ENCODE peak calls at places on chromosomes 3 and 15, in six cellular contexts. U is PC-3, K is neural progenitor cell, A is hepatocyte, J is HCT116, D is SK-N-SH. F is an unnamed sample.

GRCh38 chr3:172156309-172156998 is 117.1 kb downstream of the FNDC3B start:
- DNase-seq in K (no peak), U (no peak), D (no peak), J (peak; percentile 64), A (no peak), F (peak; percentile 52)

GRCh38 chr3:38587548-38588131 is 61.8 kb downstream of the SCN5A start:
- DNase-seq in A (no peak), D (no peak), U (no peak), J (no peak), K (no peak), F (no peak)

GRCh38 chr15:77966540-77967290 is 110.8 kb downstream of the TBC1D2B start:
- DNase-seq in D (peak; percentile 78), J (peak; percentile 38), U (peak; percentile 57), A (peak; percentile 61), K (peak; percentile 62), F (peak; percentile 64)

GRCh38 chr3:37183976-37184375 is 9.6 kb upstream of the LRRFIP2 start:
- DNase-seq in J (no peak), D (no peak), K (no peak), A (no peak), U (no peak), F (peak; percentile 80)

GRCh38 chr3:46858456-46858855 is 4.8 kb downstream of the MYL3 start:
- DNase-seq in K (no peak), J (no peak), D (no peak), U (no peak), A (no peak), F (no peak)

GRCh38 chr15:22930782-22931484 is 49.2 kb downstream of the CYFIP1 start:
- DNase-seq in K (no peak), U (peak; percentile 40), J (no peak), D (no peak), A (no peak), F (peak; percentile 43)

GRCh38 chr3:132004571-132004970 is 30.2 kb downstream of the CPNE4 start:
- DNase-seq in D (no peak), J (no peak), K (no peak), A (no peak), U (no peak), F (peak; percentile 84)

GRCh38 chr3:94440767-94441493 is 378.1 kb downstream of the NSUN3 start:
- DNase-seq in J (no peak), K (no peak), D (no peak), U (peak; percentile 85), A (peak; percentile 30), F (peak; percentile 49)

GRCh38 chr3:25585361-25586166 is 79.1 kb downstream of the TOP2B start:
- DNase-seq in K (no peak), A (no peak), J (no peak), D (no peak), U (no peak), F (peak; percentile 31)

GRCh38 chr3:136250862-136251460 is 821 bp downstream of the PCCB start:
- DNase-seq in U (peak; percentile 9), J (no peak), A (peak; percentile 19), K (peak; percentile 47), D (peak; percentile 63), F (peak; percentile 75)

GRCh38 chr3:138344754-138345153 is 3.6 kb upstream of the MRAS start:
- DNase-seq in U (no peak), D (no peak), J (no peak), A (no peak), K (no peak), F (no peak)

GRCh38 chr3:166900866-166901577 is 479.1 kb downstream of the ZBBX start:
- DNase-seq in K (no peak), U (peak; percentile 40), D (no peak), J (no peak), A (no peak), F (no peak)

GRCh38 chr3:12764171-12764776 is 5.2 kb upstream of the TMEM40 start:
- DNase-seq in K (no peak), J (no peak), D (no peak), A (no peak), U (no peak), F (no peak)

GRCh38 chr15:90262426-90262825 is 3.0 kb upstream of the NGRN start:
- DNase-seq in U (no peak), K (no peak), D (no peak), J (no peak), A (no peak), F (peak; percentile 47)

GRCh38 chr3:116849261-116849688 is 139.7 kb downstream of the TUSC7 start:
- DNase-seq in K (no peak), U (no peak), J (no peak), A (no peak), D (no peak), F (no peak)

GRCh38 chr3:9682123-9682522 is 21.5 kb upstream of the CPNE9 start:
- DNase-seq in K (no peak), A (peak; percentile 37), J (no peak), D (no peak), U (no peak), F (no peak)

GRCh38 chr15:89888214-89888804 is 5.5 kb downstream of the AP3S2 start:
- DNase-seq in J (peak; percentile 48), K (peak; percentile 37), D (no peak), A (peak; percentile 62), U (peak; percentile 82), F (peak; percentile 84)

GRCh38 chr15:63553388-63553791 is 43.8 kb upstream of the FBXL22 start:
- DNase-seq in J (no peak), K (no peak), D (no peak), A (peak; percentile 57), U (peak; percentile 61), F (peak; percentile 94)

GRCh38 chr3:106255870-106256248 is 387.0 kb upstream of the CBLB start:
- DNase-seq in U (no peak), A (no peak), D (no peak), J (no peak), K (no peak), F (no peak)

GRCh38 chr3:142913432-142913831 is 24.5 kb upstream of the PCOLCE2 start:
- DNase-seq in J (no peak), U (no peak), D (no peak), K (no peak), A (no peak), F (no peak)

GRCh38 chr3:63278171-63278999 is at the start of gene SYNPR:
- DNase-seq in U (no peak), D (peak; percentile 80), J (no peak), K (peak; percentile 61), A (peak; percentile 7), F (no peak)

GRCh38 chr3:13495921-13496723 is 16.0 kb downstream of the HDAC11 start:
- DNase-seq in U (peak; percentile 92), K (peak; percentile 91), A (peak; percentile 90), D (peak; percentile 84), J (peak; percentile 48), F (peak; percentile 97)

GRCh38 chr3:40695848-40696247 is 171.1 kb downstream of the ZNF621 start:
- DNase-seq in A (no peak), K (no peak), D (no peak), J (no peak), U (no peak), F (no peak)

GRCh38 chr15:26648676-26649075 is 124.2 kb downstream of the GABRB3 start:
- DNase-seq in K (no peak), J (no peak), A (no peak), D (no peak), U (no peak), F (no peak)

GRCh38 chr3:39189648-39190269 is 2.6 kb downstream of the XIRP1 start:
- DNase-seq in J (peak; percentile 53), K (peak; percentile 81), A (peak; percentile 86), U (peak; percentile 79), D (peak; percentile 79), F (peak; percentile 82)

GRCh38 chr15:74749832-74750231 is 1.2 kb downstream of the CYP1A2 start:
- DNase-seq in D (no peak), A (no peak), U (no peak), J (no peak), K (no peak), F (no peak)

GRCh38 chr3:15711281-15711680 is 86.5 kb downstream of the ANKRD28 start:
- DNase-seq in K (no peak), J (no peak), D (no peak), U (no peak), A (no peak), F (no peak)

GRCh38 chr3:15714448-15714847 is 83.3 kb downstream of the ANKRD28 start:
- DNase-seq in D (no peak), J (no peak), U (no peak), K (no peak), A (no peak), F (no peak)

GRCh38 chr3:15716178-15716577 is 81.6 kb downstream of the ANKRD28 start:
- DNase-seq in D (no peak), J (no peak), K (no peak), A (no peak), U (no peak), F (no peak)

GRCh38 chr3:15708882-15709677 is 88.7 kb downstream of the ANKRD28 start:
- DNase-seq in A (no peak), U (no peak), D (no peak), K (no peak), J (no peak), F (peak; percentile 82)

GRCh38 chr3:15713364-15713763 is 84.4 kb downstream of the ANKRD28 start:
- DNase-seq in J (no peak), D (no peak), K (no peak), A (no peak), U (no peak), F (no peak)
- TF ChIP-seq EZH2phosphoT487 in J (no peak), D (no peak), K (no peak), A (no peak), U (no peak), F (no peak)

GRCh38 chr3:110166791-110167190 is 829.4 kb upstream of the DPPA4 start:
- DNase-seq in K (no peak), J (no peak), A (no peak), D (no peak), U (no peak), F (no peak)

GRCh38 chr3:110165753-110166152 is 828.4 kb upstream of the DPPA4 start:
- DNase-seq in K (peak; percentile 68), U (no peak), A (peak; percentile 21), D (no peak), J (no peak), F (no peak)

GRCh38 chr3:110165344-110165743 is 828.0 kb upstream of the DPPA4 start:
- DNase-seq in J (no peak), U (peak; percentile 33), D (no peak), K (no peak), A (peak; percentile 5), F (no peak)

GRCh38 chr3:110164632-110165240 is 827.4 kb upstream of the DPPA4 start:
- DNase-seq in K (peak; percentile 35), J (no peak), D (no peak), U (no peak), A (no peak), F (no peak)
- H3K27ac ChIP-seq in K (peak overlapping the region; percentile 26), J (no peak overlapping the region), D (no peak overlapping the region), U (peak overlapping the region; percentile 4), A (peak overlapping the region; percentile 56), F (no peak overlapping the region)

GRCh38 chr15:41254560-41254959 is 23.5 kb downstream of the CHP1 start:
- DNase-seq in A (no peak), D (no peak), U (no peak), K (no peak), J (no peak), F (no peak)
- TF ChIP-seq EZH2phosphoT487 in A (no peak), D (no peak), U (no peak), K (no peak), J (no peak), F (no peak)

DNA sequence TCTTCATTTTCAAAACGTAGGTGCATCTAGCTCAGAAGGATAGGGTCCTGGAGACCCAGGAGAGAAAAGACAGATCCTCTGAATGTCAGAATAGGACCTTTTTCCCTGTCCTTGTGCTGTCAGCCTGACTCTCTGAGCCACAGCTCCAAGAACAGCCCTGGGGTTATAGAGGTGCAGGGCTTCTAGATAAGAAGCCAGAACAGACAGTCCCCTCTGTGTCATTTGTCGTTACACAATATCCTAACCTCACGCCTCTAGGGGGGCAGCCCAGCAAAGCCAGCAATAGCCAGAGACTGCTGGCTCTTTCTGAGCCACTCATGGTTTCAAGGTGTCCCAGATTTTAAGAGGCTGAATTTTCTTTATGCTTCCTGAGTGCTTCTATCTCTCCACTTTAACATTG is 153.2 kb upstream of the THBS1 start:
- DNase-seq in D (peak; percentile 53), U (no peak), J (no peak), A (no peak), K (no peak), F (no peak)
- H3K27ac ChIP-seq in D (no peak overlapping the region), U (no peak overlapping the region), J (no peak overlapping the region), A (peak overlapping the region; percentile 1), K (no peak overlapping the region), F (peak overlapping the region; percentile 51)

F was measured in GM23248.